ENCODE peak calls at places on chromosome 9, in six cellular contexts. One of them, this sample, is unnamed.

GRCh38 chr9:110033869-110034268 is 174.1 kb downstream of the C9orf152 start:
- DNase-seq in CD4-positive, alpha-beta T cell: no peak
- DNase-seq in gastrocnemius medialis: no peak
- DNase-seq in AG04450: no peak
- DNase-seq in mucosa of descending colon: no peak
- DNase-seq in progenitor cell of endocrine pancreas: no peak
- DNase-seq in this sample: no peak

GRCh38 chr9:21778300-21778699 is 24.1 kb upstream of the MTAP start:
- DNase-seq in gastrocnemius medialis: no peak
- DNase-seq in progenitor cell of endocrine pancreas: no peak
- DNase-seq in mucosa of descending colon: no peak
- DNase-seq in AG04450: no peak
- DNase-seq in CD4-positive, alpha-beta T cell: no peak
- DNase-seq in this sample: no peak

GRCh38 chr9:37220971-37221370 is 100.6 kb downstream of the ZCCHC7 start:
- DNase-seq in progenitor cell of endocrine pancreas: no peak
- DNase-seq in AG04450: no peak
- DNase-seq in gastrocnemius medialis: no peak
- DNase-seq in CD4-positive, alpha-beta T cell: no peak
- DNase-seq in mucosa of descending colon: no peak
- DNase-seq in this sample: no peak

GRCh38 chr9:120583958-120584369 is 4.0 kb upstream of the CDK5RAP2 start:
- DNase-seq in mucosa of descending colon: no peak
- DNase-seq in gastrocnemius medialis: peak; percentile 91
- DNase-seq in progenitor cell of endocrine pancreas: no peak
- DNase-seq in CD4-positive, alpha-beta T cell: no peak
- DNase-seq in AG04450: peak; percentile 69
- DNase-seq in this sample: peak; percentile 78

GRCh38 chr9:91174772-91175171 is 186.9 kb downstream of the AUH start:
- DNase-seq in mucosa of descending colon: no peak
- DNase-seq in AG04450: no peak
- DNase-seq in progenitor cell of endocrine pancreas: no peak
- DNase-seq in CD4-positive, alpha-beta T cell: no peak
- DNase-seq in gastrocnemius medialis: no peak
- DNase-seq in this sample: no peak

GRCh38 chr9:34547960-34548603 is 25.3 kb upstream of the ENHO start:
- DNase-seq in progenitor cell of endocrine pancreas: peak; percentile 71
- DNase-seq in gastrocnemius medialis: peak; percentile 74
- DNase-seq in CD4-positive, alpha-beta T cell: peak; percentile 22
- DNase-seq in mucosa of descending colon: peak; percentile 80
- DNase-seq in AG04450: peak; percentile 10
- DNase-seq in this sample: peak; percentile 41

GRCh38 chr9:99092643-99093491 is 12.0 kb upstream of the TGFBR1 start:
- DNase-seq in CD4-positive, alpha-beta T cell: peak; percentile 9
- DNase-seq in mucosa of descending colon: no peak
- DNase-seq in progenitor cell of endocrine pancreas: no peak
- DNase-seq in AG04450: no peak
- DNase-seq in gastrocnemius medialis: no peak
- DNase-seq in this sample: no peak

GRCh38 chr9:126440938-126441337 is 114.3 kb downstream of the MVB12B start:
- DNase-seq in AG04450: no peak
- DNase-seq in CD4-positive, alpha-beta T cell: no peak
- DNase-seq in mucosa of descending colon: no peak
- DNase-seq in progenitor cell of endocrine pancreas: no peak
- DNase-seq in gastrocnemius medialis: no peak
- DNase-seq in this sample: no peak

GRCh38 chr9:130173462-130173876 is 1.3 kb downstream of the NCS1 start:
- DNase-seq in gastrocnemius medialis: no peak
- DNase-seq in mucosa of descending colon: peak; percentile 38
- DNase-seq in CD4-positive, alpha-beta T cell: no peak
- DNase-seq in progenitor cell of endocrine pancreas: no peak
- DNase-seq in AG04450: no peak
- DNase-seq in this sample: no peak

GRCh38 chr9:125524522-125524921 is 182.5 kb downstream of the MAPKAP1 start:
- DNase-seq in progenitor cell of endocrine pancreas: no peak
- DNase-seq in CD4-positive, alpha-beta T cell: no peak
- DNase-seq in gastrocnemius medialis: no peak
- DNase-seq in mucosa of descending colon: no peak
- DNase-seq in AG04450: no peak
- DNase-seq in this sample: no peak

GRCh38 chr9:104993291-104993963 is 65.5 kb upstream of the ABCA1 start:
- DNase-seq in CD4-positive, alpha-beta T cell: no peak
- DNase-seq in mucosa of descending colon: peak; percentile 50
- DNase-seq in progenitor cell of endocrine pancreas: peak; percentile 19
- DNase-seq in gastrocnemius medialis: peak; percentile 96
- DNase-seq in AG04450: no peak
- DNase-seq in this sample: peak; percentile 70

GRCh38 chr9:4301971-4302427 is 2.1 kb upstream of the GLIS3 start:
- DNase-seq in mucosa of descending colon: no peak
- DNase-seq in gastrocnemius medialis: peak; percentile 34
- DNase-seq in CD4-positive, alpha-beta T cell: no peak
- DNase-seq in progenitor cell of endocrine pancreas: no peak
- DNase-seq in AG04450: peak; percentile 81
- DNase-seq in this sample: no peak

GRCh38 chr9:132609829-132610228 is 27.4 kb downstream of the BARHL1 start:
- DNase-seq in gastrocnemius medialis: no peak
- DNase-seq in mucosa of descending colon: no peak
- DNase-seq in progenitor cell of endocrine pancreas: no peak
- DNase-seq in CD4-positive, alpha-beta T cell: no peak
- DNase-seq in AG04450: peak; percentile 60
- DNase-seq in this sample: no peak

GRCh38 chr9:69932901-69933300 is 110.7 kb upstream of the MAMDC2 start:
- DNase-seq in CD4-positive, alpha-beta T cell: no peak
- DNase-seq in progenitor cell of endocrine pancreas: no peak
- DNase-seq in gastrocnemius medialis: no peak
- DNase-seq in AG04450: no peak
- DNase-seq in mucosa of descending colon: no peak
- DNase-seq in this sample: no peak

GRCh38 chr9:105355810-105356209 is 92.0 kb upstream of the FSD1L start:
- DNase-seq in mucosa of descending colon: no peak
- DNase-seq in AG04450: no peak
- DNase-seq in CD4-positive, alpha-beta T cell: no peak
- DNase-seq in gastrocnemius medialis: no peak
- DNase-seq in progenitor cell of endocrine pancreas: no peak
- DNase-seq in this sample: no peak

GRCh38 chr9:128702949-128703615 is 779 bp downstream of the PKN3 start:
- DNase-seq in gastrocnemius medialis: no peak
- DNase-seq in CD4-positive, alpha-beta T cell: peak; percentile 11
- DNase-seq in progenitor cell of endocrine pancreas: no peak
- DNase-seq in AG04450: no peak
- DNase-seq in mucosa of descending colon: peak; percentile 53
- DNase-seq in this sample: no peak

GRCh38 chr9:13364271-13364670 is 84.8 kb upstream of the MPDZ start:
- DNase-seq in progenitor cell of endocrine pancreas: no peak
- DNase-seq in AG04450: no peak
- DNase-seq in gastrocnemius medialis: no peak
- DNase-seq in mucosa of descending colon: no peak
- DNase-seq in CD4-positive, alpha-beta T cell: no peak
- DNase-seq in this sample: no peak

GRCh38 chr9:117485176-117485575 is 70.3 kb upstream of the ASTN2 start:
- DNase-seq in gastrocnemius medialis: no peak
- DNase-seq in AG04450: no peak
- DNase-seq in mucosa of descending colon: no peak
- DNase-seq in CD4-positive, alpha-beta T cell: no peak
- DNase-seq in progenitor cell of endocrine pancreas: no peak
- DNase-seq in this sample: no peak

GRCh38 chr9:10612649-10613398 is at the start of gene PTPRD:
- DNase-seq in AG04450: no peak
- DNase-seq in progenitor cell of endocrine pancreas: peak; percentile 59
- DNase-seq in CD4-positive, alpha-beta T cell: no peak
- DNase-seq in gastrocnemius medialis: no peak
- DNase-seq in mucosa of descending colon: peak; percentile 31
- DNase-seq in this sample: no peak

GRCh38 chr9:116342941-116343340 is 189.3 kb downstream of the PAPPA start:
- DNase-seq in gastrocnemius medialis: no peak
- DNase-seq in CD4-positive, alpha-beta T cell: no peak
- DNase-seq in AG04450: no peak
- DNase-seq in mucosa of descending colon: no peak
- DNase-seq in progenitor cell of endocrine pancreas: no peak
- DNase-seq in this sample: no peak

GRCh38 chr9:123150708-123151503 is 117.4 kb downstream of the GPR21 start:
- DNase-seq in CD4-positive, alpha-beta T cell: no peak
- DNase-seq in gastrocnemius medialis: no peak
- DNase-seq in mucosa of descending colon: no peak
- DNase-seq in AG04450: no peak
- DNase-seq in progenitor cell of endocrine pancreas: no peak
- DNase-seq in this sample: no peak

GRCh38 chr9:34576943-34577634 is 12.4 kb downstream of the CNTFR start:
- DNase-seq in AG04450: no peak
- DNase-seq in progenitor cell of endocrine pancreas: no peak
- DNase-seq in gastrocnemius medialis: no peak
- DNase-seq in CD4-positive, alpha-beta T cell: no peak
- DNase-seq in mucosa of descending colon: peak; percentile 45
- DNase-seq in this sample: no peak

GRCh38 chr9:38226491-38226951 is 157.5 kb upstream of the SHB start:
- DNase-seq in CD4-positive, alpha-beta T cell: no peak
- DNase-seq in AG04450: no peak
- DNase-seq in gastrocnemius medialis: no peak
- DNase-seq in mucosa of descending colon: no peak
- DNase-seq in progenitor cell of endocrine pancreas: no peak
- DNase-seq in this sample: no peak

GRCh38 chr9:114611516-114612271 is 603 bp downstream of the TMEM268 start:
- DNase-seq in CD4-positive, alpha-beta T cell: peak; percentile 48
- DNase-seq in AG04450: no peak
- DNase-seq in mucosa of descending colon: peak; percentile 81
- DNase-seq in progenitor cell of endocrine pancreas: peak; percentile 36
- DNase-seq in gastrocnemius medialis: peak; percentile 75
- DNase-seq in this sample: peak; percentile 58

GRCh38 chr9:4221936-4222335 is 77.9 kb downstream of the GLIS3 start:
- DNase-seq in AG04450: no peak
- DNase-seq in CD4-positive, alpha-beta T cell: no peak
- DNase-seq in gastrocnemius medialis: no peak
- DNase-seq in progenitor cell of endocrine pancreas: no peak
- DNase-seq in mucosa of descending colon: no peak
- DNase-seq in this sample: no peak

DNA sequence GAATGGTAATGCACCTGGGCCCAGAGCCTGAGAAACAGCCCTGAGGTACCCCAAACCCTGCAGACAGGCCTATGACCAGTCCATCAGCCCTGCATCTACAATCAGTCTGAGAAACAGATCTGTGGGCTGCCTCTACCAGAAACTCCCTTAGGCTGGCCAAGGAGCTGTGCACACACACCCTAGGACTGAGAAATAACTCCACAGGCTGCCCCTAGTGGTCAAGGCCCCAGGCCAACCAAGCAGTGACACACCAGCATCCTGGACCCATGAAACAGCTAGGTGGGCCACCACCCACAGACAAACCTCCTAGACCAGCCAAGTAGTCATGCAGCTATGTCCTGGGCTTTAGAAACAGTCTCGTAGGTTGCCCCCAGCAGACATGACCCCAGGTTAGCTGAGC is 253.6 kb upstream of the VLDLR start:
- DNase-seq in progenitor cell of endocrine pancreas: no peak
- DNase-seq in AG04450: no peak
- DNase-seq in mucosa of descending colon: no peak
- DNase-seq in CD4-positive, alpha-beta T cell: no peak
- DNase-seq in gastrocnemius medialis: no peak
- DNase-seq in this sample: no peak
- TF ChIP-seq CTCF in progenitor cell of endocrine pancreas: peak; percentile 24
- TF ChIP-seq CTCF in AG04450: peak; percentile 22
- TF ChIP-seq CTCF in mucosa of descending colon: no peak
- TF ChIP-seq CTCF in CD4-positive, alpha-beta T cell: no peak
- TF ChIP-seq CTCF in gastrocnemius medialis: no peak
- TF ChIP-seq CTCF in this sample: no peak

GRCh38 chr9:81465468-81466002 is 223.8 kb downstream of the TLE1 start:
- DNase-seq in gastrocnemius medialis: peak; percentile 45
- DNase-seq in mucosa of descending colon: no peak
- DNase-seq in progenitor cell of endocrine pancreas: no peak
- DNase-seq in AG04450: no peak
- DNase-seq in CD4-positive, alpha-beta T cell: no peak
- DNase-seq in this sample: no peak
- TF ChIP-seq CTCF in gastrocnemius medialis: peak; percentile 16
- TF ChIP-seq CTCF in mucosa of descending colon: no peak
- TF ChIP-seq CTCF in progenitor cell of endocrine pancreas: no peak
- TF ChIP-seq CTCF in AG04450: peak; percentile 37
- TF ChIP-seq CTCF in CD4-positive, alpha-beta T cell: no peak
- TF ChIP-seq CTCF in this sample: no peak

DNA sequence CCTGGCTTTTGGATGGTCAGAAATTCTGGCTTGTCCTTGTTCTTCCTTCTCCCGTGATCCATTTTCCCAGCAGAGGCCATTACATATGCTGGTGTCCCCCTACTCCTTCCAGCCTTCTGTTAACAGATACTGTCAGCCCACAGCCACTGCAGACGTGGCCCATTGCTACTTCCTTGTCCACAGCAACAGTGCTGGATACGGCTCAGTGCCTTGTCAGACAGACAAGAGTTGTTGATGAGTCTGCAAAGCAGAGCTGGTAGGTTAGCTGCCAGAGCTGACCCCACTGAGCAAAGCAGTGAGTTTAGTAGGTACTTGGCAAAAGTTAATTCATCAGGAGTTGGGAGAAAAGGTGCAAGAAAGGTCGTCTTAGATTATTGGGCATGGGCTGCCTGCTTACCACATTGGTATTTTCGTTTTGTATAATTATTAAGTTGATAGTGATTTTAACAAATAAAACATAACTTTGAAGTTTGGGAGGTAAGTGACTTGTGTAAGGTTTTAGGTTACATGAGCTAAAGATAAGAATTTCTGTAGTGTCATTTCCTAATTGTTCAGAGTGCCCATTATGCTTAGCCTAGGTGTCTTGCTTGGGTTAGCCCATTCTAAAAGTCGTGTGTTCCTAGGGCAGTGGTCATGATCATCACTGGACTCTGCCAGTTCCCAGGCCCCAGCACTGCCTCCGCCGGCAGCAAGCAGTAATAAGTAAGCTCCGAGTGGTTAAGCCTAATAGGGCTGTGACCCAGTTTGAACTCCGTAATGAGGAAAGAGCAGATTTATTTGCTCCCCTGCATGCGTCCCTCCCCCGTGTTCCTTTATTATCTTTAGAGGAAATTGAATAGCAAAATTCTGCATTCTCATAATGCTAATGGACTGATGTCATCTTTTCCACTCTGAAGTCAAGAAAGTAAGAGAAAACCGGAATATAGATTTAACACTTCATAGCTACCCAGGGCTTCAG is 292.0 kb downstream of the FANCC start:
- DNase-seq in gastrocnemius medialis: peak; percentile 88
- DNase-seq in AG04450: peak; percentile 68
- DNase-seq in CD4-positive, alpha-beta T cell: no peak
- DNase-seq in progenitor cell of endocrine pancreas: no peak
- DNase-seq in mucosa of descending colon: peak; percentile 70
- DNase-seq in this sample: no peak
- TF ChIP-seq CTCF in gastrocnemius medialis: peak; percentile 21
- TF ChIP-seq CTCF in AG04450: peak; percentile 52
- TF ChIP-seq CTCF in CD4-positive, alpha-beta T cell: no peak
- TF ChIP-seq CTCF in progenitor cell of endocrine pancreas: peak; percentile 38
- TF ChIP-seq CTCF in mucosa of descending colon: no peak
- TF ChIP-seq CTCF in this sample: no peak

DNA sequence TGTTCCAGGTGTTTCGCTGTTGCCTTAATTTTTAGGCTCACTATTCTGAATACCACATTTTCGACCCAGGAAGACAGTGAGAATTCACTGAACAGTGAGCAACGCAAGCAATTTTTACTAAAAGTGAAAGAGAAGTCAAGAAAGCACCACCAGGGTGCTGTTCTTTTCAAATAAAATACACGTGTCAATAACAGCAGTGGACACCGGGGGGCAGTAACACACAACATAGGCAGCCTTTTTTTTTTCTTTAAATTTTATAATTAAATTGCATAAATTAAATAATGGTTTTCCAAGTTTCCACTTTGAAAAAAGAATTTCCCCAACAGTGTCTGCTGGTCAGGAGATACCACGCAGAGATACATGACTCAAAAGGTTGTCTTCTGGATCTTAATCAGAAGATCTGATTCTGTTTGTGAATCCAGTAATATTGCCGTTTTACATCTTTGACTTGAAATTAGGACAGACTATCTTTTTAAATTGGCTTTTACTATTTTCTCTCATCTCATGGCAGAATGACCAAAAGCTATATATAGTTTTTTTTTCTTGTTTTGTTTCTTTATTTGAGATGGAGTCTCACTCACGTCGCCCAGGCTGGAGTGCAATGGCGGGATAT is 47.1 kb upstream of the SH3GL2 start:
- DNase-seq in AG04450: peak; percentile 13
- DNase-seq in gastrocnemius medialis: no peak
- DNase-seq in progenitor cell of endocrine pancreas: no peak
- DNase-seq in CD4-positive, alpha-beta T cell: no peak
- DNase-seq in mucosa of descending colon: no peak
- DNase-seq in this sample: no peak
- TF ChIP-seq CTCF in AG04450: peak; percentile 82
- TF ChIP-seq CTCF in gastrocnemius medialis: no peak
- TF ChIP-seq CTCF in progenitor cell of endocrine pancreas: peak; percentile 93
- TF ChIP-seq CTCF in CD4-positive, alpha-beta T cell: no peak
- TF ChIP-seq CTCF in mucosa of descending colon: no peak
- TF ChIP-seq CTCF in this sample: peak; percentile 53

This sample was measured in CD14-positive monocyte.